ENCODE peak calls at places on chromosomes 6 and 20, in nine cellular contexts. F, S, U, L, Z, Y, W, M and G are unnamed samples.

GRCh38 chr6:116159782-116160524 is 34.0 kb upstream of the COL10A1 start:
- DNase-seq in F (peak; percentile 82), S (no peak), U (no peak), L (peak; percentile 32), Z (no peak), Y (no peak), W (no peak), M (no peak), G (no peak)

GRCh38 chr6:134636221-134636830 is 313.6 kb downstream of the ALDH8A1 start:
- DNase-seq in F (no peak), S (no peak), U (no peak), L (no peak), Z (no peak), Y (no peak), W (no peak), M (no peak), G (no peak)

GRCh38 chr6:25137497-25137896 is 141.7 kb upstream of the CARMIL1 start:
- DNase-seq in F (no peak), S (no peak), U (no peak), L (no peak), Z (no peak), Y (no peak), W (no peak), M (no peak), G (no peak)

GRCh38 chr6:144334150-144334708 is 49.1 kb downstream of the UTRN start:
- DNase-seq in F (no peak), S (no peak), U (peak; percentile 61), L (no peak), Z (no peak), Y (peak; percentile 70), W (no peak), M (no peak), G (peak; percentile 83)

GRCh38 chr20:57211949-57212889 is 54.2 kb downstream of the BMP7 start:
- DNase-seq in F (peak; percentile 90), S (no peak), U (no peak), L (peak; percentile 95), Z (peak; percentile 94), Y (no peak), W (no peak), M (peak; percentile 94), G (no peak)

GRCh38 chr20:61939691-61940360 is 125.9 kb downstream of the TAF4 start:
- DNase-seq in F (no peak), S (no peak), U (no peak), L (no peak), Z (no peak), Y (no peak), W (no peak), M (no peak), G (no peak)

GRCh38 chr6:28384143-28384533 is 15.4 kb downstream of the ZSCAN12 start:
- DNase-seq in F (no peak), S (no peak), U (no peak), L (no peak), Z (no peak), Y (no peak), W (no peak), M (no peak), G (no peak)

GRCh38 chr6:113299526-113299925 is 557.6 kb upstream of the MARCKS start:
- DNase-seq in F (peak; percentile 18), S (no peak), U (no peak), L (no peak), Z (no peak), Y (no peak), W (no peak), M (no peak), G (no peak)

GRCh38 chr6:3535716-3536435 is 79.0 kb upstream of the SLC22A23 start:
- DNase-seq in F (no peak), S (no peak), U (no peak), L (no peak), Z (no peak), Y (no peak), W (no peak), M (no peak), G (no peak)

GRCh38 chr6:3938715-3939376 is 89.7 kb downstream of the FAM50B start:
- DNase-seq in F (no peak), S (no peak), U (no peak), L (no peak), Z (no peak), Y (no peak), W (no peak), M (no peak), G (no peak)

GRCh38 chr20:20864346-20865096 is 152.1 kb upstream of the RALGAPA2 start:
- DNase-seq in F (no peak), S (no peak), U (no peak), L (no peak), Z (peak; percentile 3), Y (no peak), W (no peak), M (no peak), G (no peak)

GRCh38 chr20:16351415-16351814 is 221.8 kb downstream of the KIF16B start:
- DNase-seq in F (no peak), S (no peak), U (no peak), L (no peak), Z (no peak), Y (no peak), W (no peak), M (no peak), G (no peak)

GRCh38 chr6:112639436-112639835 is 292.3 kb downstream of the RFPL4B start:
- DNase-seq in F (peak; percentile 85), S (no peak), U (no peak), L (peak; percentile 84), Z (peak; percentile 60), Y (no peak), W (no peak), M (peak; percentile 22), G (no peak)